ENCODE peak calls at places on chromosomes 13 and 19, in seven cellular contexts. M is H1, L is neuronal stem cell, W is mesendoderm, C is IMR-90, P is mesenchymal stem cell, A is trophoblast cell. S is an unnamed sample.

GRCh38 chr13:80558074-80558473 is 217.1 kb upstream of the SPRY2 start:
- DNase-seq in A (no peak), M (no peak), L (no peak), W (no peak), P (peak), C (no peak), S (no peak)

GRCh38 chr13:114248011-114248410 is 13.3 kb downstream of the CDC16 start:
- DNase-seq in C (peak), P (peak), W (no peak), M (no peak), A (no peak), L (no peak), S (no peak)

GRCh38 chr19:7751157-7751783 is 3.9 kb upstream of the CD209 start:
- DNase-seq in W (no peak), A (no peak), M (no peak), P (no peak), C (peak), L (no peak), S (no peak)

GRCh38 chr19:38869160-38869835 is 8.8 kb downstream of the RINL start:
- DNase-seq in A (no peak), C (no peak), P (no peak), M (no peak), W (peak), L (no peak), S (peak)

GRCh38 chr13:85725433-85725832 is 73.8 kb downstream of the SLITRK6 start:
- DNase-seq in P (no peak), C (no peak), L (no peak), M (no peak), A (no peak), W (no peak), S (no peak)

GRCh38 chr19:38674388-38675133 is 27.1 kb downstream of the ACTN4 start:
- DNase-seq in M (no peak), C (peak), A (peak), W (peak), P (peak), L (no peak), S (no peak)

GRCh38 chr13:105462981-105463380 is 1072.5 kb downstream of the EFNB2 start:
- DNase-seq in A (no peak), L (no peak), P (peak), M (no peak), C (peak), W (no peak), S (no peak)

GRCh38 chr13:105510363-105510762 is 1025.1 kb downstream of the EFNB2 start:
- DNase-seq in W (peak), P (no peak), M (no peak), L (no peak), A (no peak), C (no peak), S (no peak)

GRCh38 chr13:52851153-52851962 is 2.9 kb upstream of the PCDH8 start:
- DNase-seq in P (peak), A (peak), L (peak), C (no peak), W (peak), M (no peak), S (peak)

GRCh38 chr13:109243311-109243951 is 543.0 kb downstream of the IRS2 start:
- DNase-seq in W (peak), M (no peak), A (peak), P (peak), L (no peak), C (peak), S (no peak)

GRCh38 chr19:5949792-5950305 is 28.1 kb downstream of the RANBP3 start:
- DNase-seq in M (no peak), P (no peak), C (no peak), A (no peak), L (no peak), W (no peak), S (no peak)

GRCh38 chr13:24734951-24735350 is 29.0 kb upstream of the RNF17 start:
- DNase-seq in M (no peak), C (no peak), P (no peak), L (no peak), A (no peak), W (no peak), S (no peak)

GRCh38 chr13:44974056-44974798 is 15.0 kb downstream of the NUFIP1 start:
- DNase-seq in A (no peak), W (no peak), L (no peak), M (no peak), C (peak), P (peak), S (no peak)

GRCh38 chr13:42107006-42107405 is 58.6 kb downstream of the DGKH start:
- DNase-seq in A (no peak), L (no peak), C (no peak), P (no peak), W (no peak), M (no peak), S (no peak)
- H3K18ac ChIP-seq in A (no peak), L (no peak), C (no peak), P (no peak), W (no peak), M (no peak), S (no peak)

GRCh38 chr13:64223016-64223415 is 2807.4 kb upstream of the PCDH20 start:
- DNase-seq in C (no peak), M (no peak), W (no peak), A (no peak), P (no peak), L (no peak), S (no peak)
- H3K18ac ChIP-seq in C (no peak), M (no peak), W (no peak), A (no peak), P (no peak), L (no peak), S (no peak)

DNA sequence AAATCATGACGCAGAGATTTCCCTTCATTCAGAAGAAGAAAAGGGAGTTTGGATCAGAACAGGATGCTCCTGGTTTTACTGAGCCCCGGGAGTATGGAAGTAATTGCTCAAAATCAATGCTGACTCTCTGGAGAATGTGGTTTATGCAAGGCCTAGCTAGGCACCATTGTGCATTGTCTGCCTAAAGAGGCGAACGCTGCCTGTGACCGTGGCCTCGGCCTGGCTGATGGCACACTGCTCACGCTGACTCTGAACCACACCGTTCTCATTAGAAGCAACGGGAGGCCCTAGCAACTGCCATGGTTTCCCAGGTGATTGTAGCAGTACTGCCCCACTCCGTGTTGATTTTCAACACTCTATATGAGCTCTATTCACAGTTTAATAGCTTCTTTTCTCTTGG is 41.7 kb upstream of the UBL3 start:
- DNase-seq in C (no peak), L (no peak), P (no peak), A (no peak), W (no peak), M (no peak), S (no peak)
- H3K18ac ChIP-seq in C (no peak), L (peak), P (no peak), A (no peak), W (no peak), M (no peak), S (no peak)

GRCh38 chr13:112774829-112775565 is 85.2 kb downstream of the ATP11A start:
- DNase-seq in P (no peak), W (no peak), M (no peak), L (no peak), A (no peak), C (no peak), S (peak)

GRCh38 chr13:112772539-112772909 is 82.7 kb downstream of the ATP11A start:
- DNase-seq in C (no peak), P (no peak), M (no peak), A (no peak), L (no peak), W (no peak), S (no peak)

GRCh38 chr13:112774448-112774792 is 84.6 kb downstream of the ATP11A start:
- DNase-seq in P (no peak), M (no peak), W (no peak), C (no peak), A (no peak), L (no peak), S (no peak)

GRCh38 chr13:112772929-112773328 is 83.1 kb downstream of the ATP11A start:
- DNase-seq in W (no peak), A (no peak), P (no peak), C (no peak), L (no peak), M (no peak), S (no peak)

DNA sequence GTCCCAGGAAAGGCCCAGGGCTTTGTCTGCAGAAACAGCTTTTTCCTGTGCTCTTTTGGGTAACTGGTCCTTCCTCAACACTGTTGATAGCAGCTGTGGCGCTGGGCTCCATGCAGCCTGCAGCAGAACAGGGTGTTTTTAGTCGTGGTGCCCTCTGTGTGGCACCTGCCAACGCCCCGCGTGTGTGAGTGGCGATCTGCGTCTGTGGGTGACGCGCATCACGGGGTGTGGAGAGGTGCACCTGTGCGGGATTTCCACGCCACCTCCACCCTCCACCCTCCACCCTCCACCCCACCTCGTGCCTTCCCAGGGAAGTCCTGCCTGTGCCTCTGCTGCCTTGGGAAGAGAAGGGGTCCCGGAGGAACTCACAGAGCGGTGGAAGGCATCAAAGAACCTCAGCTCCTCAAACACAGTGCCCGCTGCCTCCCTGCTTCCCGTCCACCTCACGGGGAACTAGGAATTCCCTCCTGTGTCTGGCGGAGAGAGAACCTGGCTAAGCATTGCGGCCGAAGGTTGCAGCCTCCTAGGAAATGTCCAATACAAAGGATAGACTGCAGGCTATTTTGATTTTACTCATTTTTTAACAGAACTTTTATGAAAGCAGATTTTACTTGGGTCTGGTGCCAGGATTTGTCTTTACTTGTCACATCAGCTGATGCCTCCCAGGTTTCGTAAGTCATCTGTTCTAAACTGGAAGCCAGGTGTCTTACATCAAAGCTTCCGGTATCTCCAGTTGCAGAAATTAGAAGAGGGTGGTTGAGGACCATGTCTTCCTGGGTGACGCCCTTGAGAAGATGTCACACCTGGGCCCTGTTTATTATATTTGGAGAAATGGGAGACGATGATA is 84.0 kb downstream of the ATP11A start:
- DNase-seq in M (no peak), C (no peak), L (no peak), P (no peak), W (no peak), A (no peak), S (peak)
- H3K18ac ChIP-seq in M (no peak), C (no peak), L (peak), P (no peak), W (no peak), A (no peak), S (no peak)

DNA sequence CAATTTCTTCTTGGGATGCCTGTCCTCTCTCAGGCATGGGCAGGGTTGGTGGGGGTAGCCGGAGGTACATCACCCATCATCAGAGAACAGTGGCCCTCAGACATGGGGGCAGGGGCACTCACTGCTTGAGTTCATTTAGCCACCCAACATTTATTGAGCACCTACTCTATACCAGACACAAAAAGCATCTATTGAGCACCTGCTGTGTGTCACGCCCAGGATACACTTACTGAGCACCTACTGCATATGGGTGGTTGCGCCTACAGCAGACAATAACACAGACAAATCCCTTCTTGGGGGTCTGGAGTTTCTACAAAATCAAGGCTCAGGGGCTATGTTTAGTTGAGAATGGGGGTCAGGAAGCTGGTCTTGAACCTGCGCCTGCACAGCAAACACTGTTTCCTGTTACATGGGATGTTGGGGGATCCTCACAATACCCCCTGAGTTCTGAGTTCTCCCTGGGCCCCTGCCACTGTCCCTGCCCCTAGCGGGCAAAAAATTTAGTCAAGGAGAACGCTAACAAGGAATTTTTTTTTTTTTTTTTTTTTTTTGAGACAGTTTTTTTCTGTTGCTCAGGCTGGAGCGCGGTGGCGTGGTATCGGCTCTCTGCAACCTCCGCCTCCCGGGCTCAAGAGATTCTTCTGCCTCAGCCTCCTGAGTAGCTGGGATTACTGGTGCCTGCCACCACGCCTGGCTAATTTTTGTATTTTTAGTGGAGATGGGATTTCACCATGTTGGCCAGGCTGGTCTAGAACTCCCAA is 11.6 kb downstream of the RCN3 start:
- DNase-seq in L (no peak), W (no peak), C (no peak), A (no peak), P (no peak), M (no peak), S (no peak)
- H3K18ac ChIP-seq in L (no peak), W (no peak), C (no peak), A (no peak), P (no peak), M (no peak), S (no peak)

GRCh38 chr19:41226053-41226873 is 7.2 kb downstream of the AXL start:
- DNase-seq in A (peak), M (no peak), C (peak), W (peak), P (peak), L (peak), S (peak)
- H3K18ac ChIP-seq in A (peak), M (peak), C (peak), W (peak), P (peak), L (peak), S (peak)

GRCh38 chr13:32125221-32125621 is 93.6 kb downstream of the FRY start:
- DNase-seq in W (no peak), C (peak), M (no peak), P (peak), L (no peak), A (peak), S (no peak)
- H3K18ac ChIP-seq in W (no peak), C (no peak), M (no peak), P (no peak), L (no peak), A (no peak), S (no peak)

GRCh38 chr19:30236006-30236405 is 136.2 kb upstream of the ZNF536 start:
- DNase-seq in P (no peak), L (no peak), C (no peak), W (no peak), M (no peak), A (no peak), S (no peak)
- H3K18ac ChIP-seq in P (no peak), L (no peak), C (no peak), W (no peak), M (no peak), A (no peak), S (no peak)

GRCh38 chr13:88424463-88424862 is 753.3 kb downstream of the SLITRK5 start:
- DNase-seq in A (no peak), P (no peak), C (no peak), M (no peak), W (no peak), L (no peak), S (no peak)
- H3K18ac ChIP-seq in A (no peak), P (no peak), C (no peak), M (no peak), W (no peak), L (no peak), S (no peak)

DNA sequence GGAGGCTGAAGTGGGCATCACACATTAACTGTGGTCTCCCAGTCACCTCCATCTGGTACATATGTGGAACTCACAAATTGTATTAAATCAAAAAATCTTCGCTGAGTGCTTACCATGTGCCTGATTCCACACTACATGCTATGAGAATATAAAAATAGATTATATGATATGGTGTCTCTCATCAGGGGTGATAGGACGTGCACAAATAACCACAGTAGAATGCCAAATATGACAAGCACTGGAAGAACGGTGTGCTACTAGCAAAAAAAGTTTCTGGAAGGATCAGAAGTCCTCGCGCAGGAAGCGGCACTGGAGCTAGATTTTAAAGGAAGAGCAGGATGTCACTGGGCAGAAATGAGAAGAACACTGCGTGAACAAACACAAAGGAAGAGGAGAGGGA is 62.3 kb downstream of the TBC1D4 start:
- DNase-seq in P (no peak), A (no peak), L (no peak), M (no peak), W (no peak), C (no peak), S (no peak)
- H3K18ac ChIP-seq in P (peak), A (no peak), L (no peak), M (no peak), W (no peak), C (no peak), S (no peak)